ENCODE peak calls at places on chromosome 2, in seven cellular contexts. D is naive thymus-derived CD8-positive, alpha-beta T cell; E is Right ventricle myocardium superior; X is cardiac fibroblast; O is LHCN-M2; M is fibroblast of lung; Q is prostate gland. T is an unnamed sample.

GRCh38 chr2:68889021-68889420 is 17.8 kb upstream of the BMP10 start:
- DNase-seq in D (no peak), E (no peak), X (no peak), O (no peak), M (no peak), Q (no peak), T (no peak)

GRCh38 chr2:137689549-137689948 is 274.7 kb upstream of the HNMT start:
- DNase-seq in D (no peak), E (no peak), X (peak), O (no peak), M (peak), Q (no peak), T (no peak)

GRCh38 chr2:101157272-101157671 is 6.1 kb upstream of the TBC1D8 start:
- DNase-seq in D (no peak), E (no peak), X (no peak), O (no peak), M (no peak), Q (no peak), T (no peak)

GRCh38 chr2:242036653-242036950 is 167.1 kb downstream of the RTP5 start:
- DNase-seq in D (no peak), E (no peak), X (no peak), O (no peak), M (no peak), Q (no peak), T (no peak)

GRCh38 chr2:144358979-144359541 is 160.9 kb downstream of the ZEB2 start:
- DNase-seq in D (no peak), E (no peak), X (peak), O (peak), M (peak), Q (no peak), T (no peak)

GRCh38 chr2:8583400-8584173 is 98.3 kb upstream of the ID2 start:
- DNase-seq in D (peak), E (peak), X (peak), O (no peak), M (peak), Q (peak), T (peak)

GRCh38 chr2:71380665-71381064 is 49.1 kb downstream of the ZNF638 start:
- DNase-seq in D (no peak), E (no peak), X (no peak), O (peak), M (peak), Q (no peak), T (no peak)

GRCh38 chr2:148666555-148666954 is 22.0 kb downstream of the EPC2 start:
- DNase-seq in D (no peak), E (no peak), X (no peak), O (peak), M (peak), Q (no peak), T (no peak)

GRCh38 chr2:108907822-108908716 is 81.0 kb downstream of the EDAR start:
- DNase-seq in D (no peak), E (no peak), X (no peak), O (no peak), M (no peak), Q (no peak), T (no peak)

T was measured in NCI-H1417 treated with DMSO at 0.1 percent for 48 hours.